ENCODE peak calls at places on chromosome 6, in ten cellular contexts. One of them, this sample, is unnamed. For H3K27me3, the result is how much of the 10 kb centered on the place peaks cover.

GRCh38 chr6:38341501-38341900 is 298.2 kb downstream of the BTBD9 start:
- DNase-seq in HCT116: no peak
- DNase-seq in adrenal gland: no peak
- DNase-seq in heart right ventricle: no peak
- DNase-seq in left ventricle myocardium inferior: no peak
- DNase-seq in pancreas: no peak
- DNase-seq in IMR-90: no peak
- DNase-seq in breast epithelium: no peak
- DNase-seq in fibroblast of lung: peak
- DNase-seq in CD8-positive, alpha-beta T cell: no peak
- DNase-seq in this sample: no peak

GRCh38 chr6:108186226-108186625 is 20.4 kb downstream of the NR2E1 start:
- DNase-seq in CD8-positive, alpha-beta T cell: no peak
- DNase-seq in pancreas: no peak
- DNase-seq in HCT116: no peak
- DNase-seq in breast epithelium: no peak
- DNase-seq in left ventricle myocardium inferior: no peak
- DNase-seq in IMR-90: no peak
- DNase-seq in fibroblast of lung: no peak
- DNase-seq in adrenal gland: no peak
- DNase-seq in heart right ventricle: no peak
- DNase-seq in this sample: no peak

GRCh38 chr6:72534236-72534635 is 87.6 kb upstream of the KCNQ5 start:
- DNase-seq in pancreas: no peak
- DNase-seq in left ventricle myocardium inferior: no peak
- DNase-seq in IMR-90: no peak
- DNase-seq in breast epithelium: no peak
- DNase-seq in CD8-positive, alpha-beta T cell: no peak
- DNase-seq in adrenal gland: no peak
- DNase-seq in fibroblast of lung: no peak
- DNase-seq in HCT116: no peak
- DNase-seq in heart right ventricle: no peak
- DNase-seq in this sample: no peak

GRCh38 chr6:169556238-169556637 is 145.6 kb downstream of the WDR27 start:
- DNase-seq in pancreas: no peak
- DNase-seq in breast epithelium: no peak
- DNase-seq in IMR-90: no peak
- DNase-seq in left ventricle myocardium inferior: no peak
- DNase-seq in heart right ventricle: no peak
- DNase-seq in HCT116: no peak
- DNase-seq in adrenal gland: no peak
- DNase-seq in CD8-positive, alpha-beta T cell: no peak
- DNase-seq in fibroblast of lung: peak
- DNase-seq in this sample: no peak

GRCh38 chr6:51025082-51025777 is 206.6 kb downstream of the TFAP2B start:
- DNase-seq in IMR-90: peak
- DNase-seq in fibroblast of lung: peak
- DNase-seq in heart right ventricle: no peak
- DNase-seq in CD8-positive, alpha-beta T cell: no peak
- DNase-seq in adrenal gland: no peak
- DNase-seq in HCT116: no peak
- DNase-seq in breast epithelium: no peak
- DNase-seq in pancreas: no peak
- DNase-seq in left ventricle myocardium inferior: no peak
- DNase-seq in this sample: peak

GRCh38 chr6:548091-548490 is 108.8 kb downstream of the HUS1B start:
- DNase-seq in pancreas: no peak
- DNase-seq in HCT116: no peak
- DNase-seq in IMR-90: no peak
- DNase-seq in adrenal gland: no peak
- DNase-seq in CD8-positive, alpha-beta T cell: no peak
- DNase-seq in heart right ventricle: no peak
- DNase-seq in breast epithelium: no peak
- DNase-seq in left ventricle myocardium inferior: no peak
- DNase-seq in fibroblast of lung: no peak
- DNase-seq in this sample: no peak

GRCh38 chr6:125197795-125198269 is 44.3 kb downstream of the TPD52L1 start:
- DNase-seq in fibroblast of lung: peak
- DNase-seq in CD8-positive, alpha-beta T cell: no peak
- DNase-seq in breast epithelium: peak
- DNase-seq in left ventricle myocardium inferior: peak
- DNase-seq in IMR-90: peak
- DNase-seq in pancreas: peak
- DNase-seq in adrenal gland: peak
- DNase-seq in heart right ventricle: peak
- DNase-seq in HCT116: peak
- DNase-seq in this sample: no peak

GRCh38 chr6:13712485-13712990 is 903 bp upstream of the RANBP9 start:
- DNase-seq in breast epithelium: no peak
- DNase-seq in CD8-positive, alpha-beta T cell: no peak
- DNase-seq in fibroblast of lung: peak
- DNase-seq in IMR-90: peak
- DNase-seq in HCT116: no peak
- DNase-seq in adrenal gland: no peak
- DNase-seq in pancreas: no peak
- DNase-seq in left ventricle myocardium inferior: no peak
- DNase-seq in heart right ventricle: no peak
- DNase-seq in this sample: no peak

GRCh38 chr6:51001399-51001798 is 182.7 kb downstream of the TFAP2B start:
- DNase-seq in fibroblast of lung: no peak
- DNase-seq in left ventricle myocardium inferior: no peak
- DNase-seq in CD8-positive, alpha-beta T cell: no peak
- DNase-seq in HCT116: no peak
- DNase-seq in pancreas: no peak
- DNase-seq in adrenal gland: no peak
- DNase-seq in IMR-90: no peak
- DNase-seq in heart right ventricle: no peak
- DNase-seq in breast epithelium: no peak
- DNase-seq in this sample: no peak

GRCh38 chr6:14428269-14428668 is 310.7 kb downstream of the CD83 start:
- DNase-seq in HCT116: no peak
- DNase-seq in IMR-90: no peak
- DNase-seq in pancreas: no peak
- DNase-seq in CD8-positive, alpha-beta T cell: no peak
- DNase-seq in heart right ventricle: no peak
- DNase-seq in breast epithelium: no peak
- DNase-seq in left ventricle myocardium inferior: no peak
- DNase-seq in adrenal gland: no peak
- DNase-seq in fibroblast of lung: no peak
- DNase-seq in this sample: no peak

GRCh38 chr6:105488521-105489212 is 85.8 kb upstream of the PREP start:
- DNase-seq in CD8-positive, alpha-beta T cell: no peak
- DNase-seq in fibroblast of lung: no peak
- DNase-seq in adrenal gland: no peak
- DNase-seq in breast epithelium: no peak
- DNase-seq in heart right ventricle: peak
- DNase-seq in HCT116: no peak
- DNase-seq in pancreas: no peak
- DNase-seq in IMR-90: peak
- DNase-seq in left ventricle myocardium inferior: no peak
- DNase-seq in this sample: no peak

GRCh38 chr6:13873288-13874190 is 51.2 kb upstream of the RNF182 start:
- DNase-seq in fibroblast of lung: no peak
- DNase-seq in CD8-positive, alpha-beta T cell: peak
- DNase-seq in breast epithelium: peak
- DNase-seq in IMR-90: no peak
- DNase-seq in heart right ventricle: peak
- DNase-seq in pancreas: peak
- DNase-seq in HCT116: peak
- DNase-seq in adrenal gland: peak
- DNase-seq in left ventricle myocardium inferior: peak
- DNase-seq in this sample: no peak

GRCh38 chr6:2565499-2565898 is 185.2 kb downstream of the MYLK4 start:
- DNase-seq in fibroblast of lung: no peak
- DNase-seq in heart right ventricle: no peak
- DNase-seq in adrenal gland: no peak
- DNase-seq in breast epithelium: no peak
- DNase-seq in HCT116: no peak
- DNase-seq in CD8-positive, alpha-beta T cell: no peak
- DNase-seq in left ventricle myocardium inferior: no peak
- DNase-seq in IMR-90: no peak
- DNase-seq in pancreas: no peak
- DNase-seq in this sample: no peak

DNA sequence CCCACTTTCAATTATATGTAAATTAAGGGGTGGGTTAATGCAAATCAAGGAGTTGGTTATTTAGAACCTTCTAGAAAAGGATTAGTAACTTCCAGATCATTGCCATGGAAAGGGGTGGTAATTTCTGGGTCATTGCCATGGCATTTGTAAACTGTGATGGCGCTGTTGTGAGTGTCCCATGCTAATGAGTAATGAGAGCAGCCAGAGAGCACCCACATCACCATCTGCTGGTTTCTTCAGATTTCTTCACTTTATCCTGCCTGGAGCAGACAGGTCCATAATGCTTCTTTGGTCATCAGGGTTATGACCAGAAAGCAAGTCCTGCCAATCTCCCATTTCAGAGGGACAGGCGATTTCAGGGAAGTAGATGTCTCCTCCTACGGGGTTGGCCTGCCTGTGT is 311.3 kb upstream of the CNR1 start:
- DNase-seq in heart right ventricle: no peak
- DNase-seq in CD8-positive, alpha-beta T cell: no peak
- DNase-seq in HCT116: no peak
- DNase-seq in fibroblast of lung: no peak
- DNase-seq in IMR-90: no peak
- DNase-seq in pancreas: no peak
- DNase-seq in left ventricle myocardium inferior: no peak
- DNase-seq in breast epithelium: no peak
- DNase-seq in adrenal gland: no peak
- DNase-seq in this sample: no peak
- TF ChIP-seq CTCF in heart right ventricle: no peak
- TF ChIP-seq CTCF in CD8-positive, alpha-beta T cell: no peak
- TF ChIP-seq CTCF in HCT116: peak
- TF ChIP-seq CTCF in fibroblast of lung: no peak
- TF ChIP-seq CTCF in IMR-90: no peak
- TF ChIP-seq CTCF in pancreas: no peak
- TF ChIP-seq CTCF in left ventricle myocardium inferior: no peak
- TF ChIP-seq CTCF in breast epithelium: no peak
- TF ChIP-seq CTCF in adrenal gland: no peak
- TF ChIP-seq CTCF in this sample: peak

DNA sequence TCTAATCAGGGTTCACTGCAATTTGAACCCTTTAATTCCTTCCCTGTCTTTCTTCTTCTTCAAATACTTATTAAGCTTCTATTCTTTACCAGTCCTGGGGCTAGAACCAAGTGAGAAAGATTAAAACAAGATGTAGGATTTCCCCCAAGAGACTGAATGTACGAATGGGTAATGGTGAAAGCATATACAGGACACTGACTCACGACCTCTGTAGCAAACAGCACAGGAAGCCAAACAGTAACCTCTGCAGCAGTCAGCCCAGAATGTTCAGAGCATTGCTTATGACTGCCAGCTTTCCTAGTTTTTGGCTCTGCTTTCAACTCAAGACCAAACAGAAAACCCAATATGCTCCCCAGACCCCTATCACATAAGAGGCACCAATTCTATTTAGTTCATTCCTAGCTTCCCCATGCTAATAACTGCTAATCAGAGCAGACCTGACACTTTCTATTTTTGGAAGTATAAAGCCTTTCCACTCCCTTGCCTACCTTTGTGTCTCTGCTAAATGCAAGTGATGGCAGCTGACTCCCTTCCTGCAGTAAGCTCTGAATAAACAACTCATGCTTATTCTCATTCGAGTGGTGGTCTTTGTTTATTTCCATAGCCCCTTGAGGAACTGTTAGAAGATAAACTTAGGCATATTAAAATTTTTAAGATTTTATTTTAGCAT is 690.6 kb downstream of the EPM2A start:
- DNase-seq in heart right ventricle: no peak
- DNase-seq in HCT116: no peak
- DNase-seq in adrenal gland: no peak
- DNase-seq in fibroblast of lung: peak
- DNase-seq in CD8-positive, alpha-beta T cell: no peak
- DNase-seq in breast epithelium: no peak
- DNase-seq in IMR-90: peak
- DNase-seq in pancreas: no peak
- DNase-seq in left ventricle myocardium inferior: no peak
- DNase-seq in this sample: no peak
- H3K27me3 ChIP-seq in heart right ventricle: under half
- H3K27me3 ChIP-seq in HCT116: under half
- H3K27me3 ChIP-seq in adrenal gland: under half
- H3K27me3 ChIP-seq in fibroblast of lung: under half
- H3K27me3 ChIP-seq in CD8-positive, alpha-beta T cell: under half
- H3K27me3 ChIP-seq in breast epithelium: under half
- H3K27me3 ChIP-seq in IMR-90: under half
- H3K27me3 ChIP-seq in pancreas: under half
- H3K27me3 ChIP-seq in left ventricle myocardium inferior: under half
- H3K27me3 ChIP-seq in this sample: under half

DNA sequence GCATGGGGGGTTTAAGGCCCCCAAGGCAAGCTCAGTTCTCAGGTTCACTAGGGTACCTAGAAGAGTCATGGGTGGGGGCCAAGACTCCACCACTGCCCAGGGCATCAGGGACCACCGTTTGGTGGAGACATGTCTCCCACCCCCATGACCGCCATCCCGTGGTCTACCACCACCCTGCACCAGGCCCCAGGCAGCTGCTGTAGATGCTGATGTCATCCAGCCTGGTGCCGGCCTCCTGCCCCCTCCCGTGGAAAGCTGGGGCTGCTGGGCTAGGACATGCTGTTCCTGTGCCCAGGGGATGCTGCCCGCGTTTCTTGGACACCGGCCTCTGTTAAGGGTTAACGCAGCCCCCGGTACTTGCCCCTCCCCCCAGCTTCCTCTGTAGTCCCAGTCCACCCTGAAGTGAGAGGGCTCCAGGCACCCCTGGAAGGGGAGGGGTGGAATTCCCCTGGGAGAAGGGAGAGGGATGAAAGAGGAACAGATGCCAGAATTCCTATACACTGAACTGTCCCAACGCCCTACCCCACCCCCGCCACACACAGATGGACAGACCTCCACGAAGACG is 587 bp downstream of the IP6K3 start:
- DNase-seq in IMR-90: peak
- DNase-seq in pancreas: no peak
- DNase-seq in adrenal gland: no peak
- DNase-seq in left ventricle myocardium inferior: peak
- DNase-seq in CD8-positive, alpha-beta T cell: no peak
- DNase-seq in heart right ventricle: peak
- DNase-seq in HCT116: no peak
- DNase-seq in breast epithelium: no peak
- DNase-seq in fibroblast of lung: peak
- DNase-seq in this sample: no peak
- H3K27ac ChIP-seq in IMR-90: peak
- H3K27ac ChIP-seq in pancreas: no peak
- H3K27ac ChIP-seq in adrenal gland: no peak
- H3K27ac ChIP-seq in left ventricle myocardium inferior: peak
- H3K27ac ChIP-seq in CD8-positive, alpha-beta T cell: no peak
- H3K27ac ChIP-seq in heart right ventricle: peak
- H3K27ac ChIP-seq in HCT116: no peak
- H3K27ac ChIP-seq in breast epithelium: peak
- H3K27ac ChIP-seq in fibroblast of lung: peak
- H3K27ac ChIP-seq in this sample: no peak

GRCh38 chr6:133274813-133275212 is 33.7 kb downstream of the EYA4 start:
- DNase-seq in CD8-positive, alpha-beta T cell: no peak
- DNase-seq in fibroblast of lung: no peak
- DNase-seq in HCT116: no peak
- DNase-seq in IMR-90: no peak
- DNase-seq in left ventricle myocardium inferior: no peak
- DNase-seq in heart right ventricle: no peak
- DNase-seq in pancreas: no peak
- DNase-seq in adrenal gland: no peak
- DNase-seq in breast epithelium: no peak
- DNase-seq in this sample: no peak

GRCh38 chr6:133277228-133277894 is 36.2 kb downstream of the EYA4 start:
- DNase-seq in HCT116: no peak
- DNase-seq in adrenal gland: no peak
- DNase-seq in breast epithelium: no peak
- DNase-seq in IMR-90: no peak
- DNase-seq in left ventricle myocardium inferior: no peak
- DNase-seq in heart right ventricle: no peak
- DNase-seq in fibroblast of lung: no peak
- DNase-seq in CD8-positive, alpha-beta T cell: no peak
- DNase-seq in pancreas: no peak
- DNase-seq in this sample: no peak

GRCh38 chr6:133277895-133278545 is 36.9 kb downstream of the EYA4 start:
- DNase-seq in CD8-positive, alpha-beta T cell: no peak
- DNase-seq in left ventricle myocardium inferior: no peak
- DNase-seq in adrenal gland: no peak
- DNase-seq in pancreas: no peak
- DNase-seq in HCT116: no peak
- DNase-seq in heart right ventricle: no peak
- DNase-seq in IMR-90: no peak
- DNase-seq in breast epithelium: no peak
- DNase-seq in fibroblast of lung: no peak
- DNase-seq in this sample: no peak
- TF ChIP-seq CTCF in CD8-positive, alpha-beta T cell: no peak
- TF ChIP-seq CTCF in left ventricle myocardium inferior: no peak
- TF ChIP-seq CTCF in adrenal gland: no peak
- TF ChIP-seq CTCF in pancreas: no peak
- TF ChIP-seq CTCF in HCT116: no peak
- TF ChIP-seq CTCF in heart right ventricle: no peak
- TF ChIP-seq CTCF in IMR-90: no peak
- TF ChIP-seq CTCF in breast epithelium: no peak
- TF ChIP-seq CTCF in fibroblast of lung: no peak
- TF ChIP-seq CTCF in this sample: no peak